ENCODE peak calls at places on chromosomes 6 and 20, in four cellular contexts. F, B, V and Y are unnamed samples.
A peak's percentile ranks its signal among the peaks of the same experiment; 100 is the strongest.

GRCh38 chr6:28335040-28335563 is 846 bp downstream of the ZSCAN31 start:
- DNase-seq in F (no peak), B (no peak), V (no peak), Y (peak; percentile 97)

GRCh38 chr20:42873259-42873658 is 316.4 kb downstream of the PTPRT start:
- DNase-seq in F (no peak), B (no peak), V (no peak), Y (no peak)

GRCh38 chr6:151317206-151317994 is 74.0 kb downstream of the ZBTB2 start:
- DNase-seq in F (no peak), B (peak; percentile 91), V (no peak), Y (no peak)

GRCh38 chr20:6626805-6627204 is 140.7 kb upstream of the BMP2 start:
- DNase-seq in F (peak; percentile 59), B (no peak), V (no peak), Y (peak; percentile 57)

GRCh38 chr6:81568973-81569372 is 183.5 kb downstream of the TENT5A start:
- DNase-seq in F (no peak), B (no peak), V (no peak), Y (no peak)

GRCh38 chr20:17107127-17107526 is 119.7 kb upstream of the PCSK2 start:
- DNase-seq in F (no peak), B (no peak), V (no peak), Y (no peak)

GRCh38 chr6:27720607-27721580 is 191.3 kb downstream of the OR2B2 start:
- DNase-seq in F (peak; percentile 90), B (peak; percentile 36), V (peak; percentile 5), Y (peak; percentile 74)

GRCh38 chr20:62578294-62578897 is 63.9 kb upstream of the SLCO4A1 start:
- DNase-seq in F (no peak), B (no peak), V (no peak), Y (no peak)

GRCh38 chr6:30615958-30616810 is 859 bp downstream of the PPP1R10 start:
- DNase-seq in F (no peak), B (peak; percentile 52), V (peak; percentile 31), Y (peak; percentile 45)

GRCh38 chr6:90028995-90029635 is 134.8 kb downstream of the GJA10 start:
- DNase-seq in F (no peak), B (no peak), V (no peak), Y (no peak)

GRCh38 chr20:63156221-63156671 is 59.7 kb downstream of the YTHDF1 start:
- DNase-seq in F (no peak), B (no peak), V (no peak), Y (no peak)

GRCh38 chr6:92541457-92542060 is 877.8 kb downstream of the EPHA7 start:
- DNase-seq in F (no peak), B (peak; percentile 25), V (no peak), Y (no peak)

GRCh38 chr6:41045664-41046063 is 3.4 kb downstream of the TSPO2 start:
- DNase-seq in F (no peak), B (no peak), V (no peak), Y (no peak)
- H2BK15ac ChIP-seq in F (no peak overlapping the region), B (no peak overlapping the region), V (no peak overlapping the region), Y (no peak overlapping the region)

GRCh38 chr6:73929421-73929820 is 233.4 kb downstream of the CD109 start:
- DNase-seq in F (no peak), B (no peak), V (no peak), Y (no peak)

GRCh38 chr6:73923899-73924485 is 228.0 kb downstream of the CD109 start:
- DNase-seq in F (no peak), B (no peak), V (no peak), Y (no peak)

GRCh38 chr6:73927421-73927820 is 231.4 kb downstream of the CD109 start:
- DNase-seq in F (no peak), B (no peak), V (no peak), Y (no peak)
- H3K9me3 ChIP-seq in F (no peaks in the 10 kb centered on the region), B (peaks cover 20% of the 10 kb centered on the region), V (no peaks in the 10 kb centered on the region), Y (no peaks in the 10 kb centered on the region)

DNA sequence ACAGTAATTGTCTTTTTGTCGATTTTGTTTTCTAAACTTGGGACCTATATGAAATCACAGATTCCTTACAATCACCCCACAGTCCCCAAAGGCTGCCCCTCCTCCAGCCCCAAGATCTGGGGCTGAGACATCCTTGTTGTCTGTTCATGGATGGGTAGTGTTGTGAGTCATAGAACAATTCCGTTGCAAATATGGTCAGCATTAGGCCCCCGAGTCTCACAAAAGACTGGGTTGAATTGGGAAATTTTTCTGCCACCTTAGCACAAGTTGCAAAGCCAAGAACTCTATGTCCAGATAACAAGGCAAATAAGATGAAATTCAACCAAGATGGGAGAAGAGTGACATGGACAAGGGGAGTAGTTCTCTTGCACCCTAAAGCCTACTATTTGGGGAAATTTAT is 10.5 kb upstream of the TAB2 start:
- DNase-seq in F (no peak), B (peak; percentile 64), V (no peak), Y (no peak)
- H2BK12ac ChIP-seq in F (no peak overlapping the region), B (no peak overlapping the region), V (no peak overlapping the region), Y (no peak overlapping the region)

DNA sequence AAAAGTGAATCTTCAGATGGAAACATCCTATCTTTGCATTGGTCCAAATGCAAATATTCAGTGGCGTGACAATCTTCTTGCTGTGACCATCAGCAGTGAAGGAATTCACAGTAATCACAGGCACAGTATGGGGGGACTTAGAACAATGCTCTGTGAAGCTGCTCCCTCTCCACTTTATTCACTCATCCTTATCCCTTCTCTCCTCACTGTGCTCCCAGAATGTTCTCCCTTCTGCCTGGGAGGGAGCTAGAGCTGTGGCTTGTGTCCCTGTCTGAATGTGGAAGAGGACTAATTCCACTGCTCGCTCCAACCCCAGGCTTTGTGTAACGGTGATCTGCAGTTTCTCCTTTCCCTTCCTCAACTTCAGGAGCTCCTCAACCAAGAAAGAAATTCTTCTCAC is 243.7 kb downstream of the ALDH8A1 start:
- DNase-seq in F (no peak), B (no peak), V (no peak), Y (peak; percentile 51)
- H2BK15ac ChIP-seq in F (no peak overlapping the region), B (no peak overlapping the region), V (no peak overlapping the region), Y (no peak overlapping the region)